ENCODE peak calls at places on chromosomes 4 and X, in ten cellular contexts. One of them, this sample, is unnamed.

GRCh38 chrX:110395877-110396276 is 37.2 kb downstream of the RTL9 start:
- DNase-seq in sigmoid colon: no peak
- DNase-seq in AG04449: no peak
- DNase-seq in tibial artery: no peak
- DNase-seq in H1: no peak
- DNase-seq in cardiac fibroblast: no peak
- DNase-seq in astrocyte: no peak
- DNase-seq in skeletal muscle cell: no peak
- DNase-seq in epithelial cell of proximal tubule: no peak
- DNase-seq in left ventricle myocardium inferior: no peak
- DNase-seq in this sample: no peak

GRCh38 chr4:175531405-175532091 is 280.5 kb downstream of the GPM6A start:
- DNase-seq in AG04449: no peak
- DNase-seq in sigmoid colon: no peak
- DNase-seq in astrocyte: peak; percentile 84
- DNase-seq in epithelial cell of proximal tubule: no peak
- DNase-seq in H1: no peak
- DNase-seq in cardiac fibroblast: peak; percentile 84
- DNase-seq in skeletal muscle cell: peak; percentile 61
- DNase-seq in tibial artery: no peak
- DNase-seq in left ventricle myocardium inferior: no peak
- DNase-seq in this sample: no peak

GRCh38 chr4:7365472-7366179 is 69.1 kb downstream of the PSAPL1 start:
- DNase-seq in left ventricle myocardium inferior: peak; percentile 53
- DNase-seq in epithelial cell of proximal tubule: no peak
- DNase-seq in tibial artery: no peak
- DNase-seq in skeletal muscle cell: no peak
- DNase-seq in H1: no peak
- DNase-seq in AG04449: no peak
- DNase-seq in sigmoid colon: no peak
- DNase-seq in cardiac fibroblast: no peak
- DNase-seq in astrocyte: no peak
- DNase-seq in this sample: no peak

GRCh38 chrX:151448509-151448908 is 51.5 kb downstream of the VMA21 start:
- DNase-seq in cardiac fibroblast: no peak
- DNase-seq in skeletal muscle cell: no peak
- DNase-seq in AG04449: no peak
- DNase-seq in astrocyte: no peak
- DNase-seq in H1: no peak
- DNase-seq in left ventricle myocardium inferior: no peak
- DNase-seq in tibial artery: no peak
- DNase-seq in epithelial cell of proximal tubule: no peak
- DNase-seq in sigmoid colon: no peak
- DNase-seq in this sample: no peak

GRCh38 chr4:143341186-143341755 is 4.6 kb downstream of the GAB1 start:
- DNase-seq in sigmoid colon: no peak
- DNase-seq in astrocyte: no peak
- DNase-seq in AG04449: no peak
- DNase-seq in left ventricle myocardium inferior: no peak
- DNase-seq in tibial artery: no peak
- DNase-seq in H1: no peak
- DNase-seq in cardiac fibroblast: no peak
- DNase-seq in skeletal muscle cell: no peak
- DNase-seq in epithelial cell of proximal tubule: no peak
- DNase-seq in this sample: no peak

GRCh38 chrX:37060999-37061398 is 52.8 kb downstream of the FAM47C start:
- DNase-seq in sigmoid colon: no peak
- DNase-seq in cardiac fibroblast: peak; percentile 57
- DNase-seq in skeletal muscle cell: no peak
- DNase-seq in tibial artery: no peak
- DNase-seq in left ventricle myocardium inferior: no peak
- DNase-seq in H1: no peak
- DNase-seq in epithelial cell of proximal tubule: peak; percentile 4
- DNase-seq in AG04449: peak; percentile 2
- DNase-seq in astrocyte: peak; percentile 6
- DNase-seq in this sample: no peak

GRCh38 chr4:16270654-16271328 is 44.5 kb upstream of the TAPT1 start:
- DNase-seq in skeletal muscle cell: no peak
- DNase-seq in cardiac fibroblast: peak; percentile 10
- DNase-seq in astrocyte: no peak
- DNase-seq in AG04449: no peak
- DNase-seq in sigmoid colon: no peak
- DNase-seq in left ventricle myocardium inferior: no peak
- DNase-seq in H1: no peak
- DNase-seq in tibial artery: no peak
- DNase-seq in epithelial cell of proximal tubule: no peak
- DNase-seq in this sample: no peak

GRCh38 chrX:126448681-126449080 is 103.9 kb downstream of the DCAF12L1 start:
- DNase-seq in sigmoid colon: no peak
- DNase-seq in H1: no peak
- DNase-seq in cardiac fibroblast: no peak
- DNase-seq in AG04449: no peak
- DNase-seq in tibial artery: no peak
- DNase-seq in epithelial cell of proximal tubule: no peak
- DNase-seq in skeletal muscle cell: no peak
- DNase-seq in left ventricle myocardium inferior: no peak
- DNase-seq in astrocyte: no peak
- DNase-seq in this sample: no peak

DNA sequence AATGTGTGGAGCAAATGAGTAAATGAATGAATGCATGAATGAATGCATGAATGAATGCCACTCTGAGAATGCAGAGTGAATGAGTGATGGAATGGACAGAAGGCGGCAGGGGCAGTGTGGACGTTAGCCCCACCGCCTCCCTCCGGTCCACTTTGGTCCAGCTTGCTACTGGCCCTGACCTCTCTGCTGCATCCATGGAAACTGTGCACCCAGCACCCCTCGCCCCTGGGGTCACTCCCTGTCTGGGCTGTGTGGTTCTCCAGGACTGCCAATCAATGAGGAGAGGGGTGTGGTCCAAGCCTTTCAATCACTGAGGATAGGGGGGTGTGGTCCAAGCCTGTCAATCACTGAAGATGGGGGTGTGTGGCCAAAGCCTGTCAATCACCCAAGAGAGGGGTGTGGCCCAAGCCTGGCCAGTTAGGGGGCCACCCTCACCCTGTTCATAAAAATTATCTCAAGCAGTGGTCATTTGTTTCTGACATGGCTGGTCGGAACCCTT is 39.2 kb upstream of the ASMTL start:
- DNase-seq in tibial artery: no peak
- DNase-seq in astrocyte: no peak
- DNase-seq in sigmoid colon: peak; percentile 39
- DNase-seq in epithelial cell of proximal tubule: no peak
- DNase-seq in skeletal muscle cell: no peak
- DNase-seq in AG04449: no peak
- DNase-seq in left ventricle myocardium inferior: no peak
- DNase-seq in H1: no peak
- DNase-seq in cardiac fibroblast: no peak
- DNase-seq in this sample: peak; percentile 17
- H3K4me3 ChIP-seq in tibial artery: no peak overlapping the region
- H3K4me3 ChIP-seq in astrocyte: no peak overlapping the region
- H3K4me3 ChIP-seq in sigmoid colon: no peak overlapping the region
- H3K4me3 ChIP-seq in epithelial cell of proximal tubule: no peak overlapping the region
- H3K4me3 ChIP-seq in skeletal muscle cell: no peak overlapping the region
- H3K4me3 ChIP-seq in AG04449: no peak overlapping the region
- H3K4me3 ChIP-seq in left ventricle myocardium inferior: no peak overlapping the region
- H3K4me3 ChIP-seq in H1: no peak overlapping the region
- H3K4me3 ChIP-seq in cardiac fibroblast: no peak overlapping the region
- H3K4me3 ChIP-seq in this sample: no peak overlapping the region

GRCh38 chrX:140509468-140510305 is 4.8 kb upstream of the SOX3 start:
- DNase-seq in epithelial cell of proximal tubule: no peak
- DNase-seq in tibial artery: no peak
- DNase-seq in cardiac fibroblast: no peak
- DNase-seq in skeletal muscle cell: no peak
- DNase-seq in AG04449: no peak
- DNase-seq in left ventricle myocardium inferior: no peak
- DNase-seq in astrocyte: no peak
- DNase-seq in sigmoid colon: no peak
- DNase-seq in H1: no peak
- DNase-seq in this sample: no peak

GRCh38 chrX:140505421-140506337 is 810 bp upstream of the SOX3 start:
- DNase-seq in astrocyte: no peak
- DNase-seq in cardiac fibroblast: no peak
- DNase-seq in sigmoid colon: no peak
- DNase-seq in left ventricle myocardium inferior: no peak
- DNase-seq in tibial artery: no peak
- DNase-seq in skeletal muscle cell: no peak
- DNase-seq in AG04449: no peak
- DNase-seq in epithelial cell of proximal tubule: no peak
- DNase-seq in H1: no peak
- DNase-seq in this sample: no peak

GRCh38 chrX:140507982-140508305 is 3.1 kb upstream of the SOX3 start:
- DNase-seq in sigmoid colon: no peak
- DNase-seq in H1: no peak
- DNase-seq in epithelial cell of proximal tubule: no peak
- DNase-seq in left ventricle myocardium inferior: no peak
- DNase-seq in astrocyte: no peak
- DNase-seq in tibial artery: no peak
- DNase-seq in AG04449: no peak
- DNase-seq in cardiac fibroblast: no peak
- DNase-seq in skeletal muscle cell: no peak
- DNase-seq in this sample: no peak

GRCh38 chrX:140508958-140509357 is 4.1 kb upstream of the SOX3 start:
- DNase-seq in skeletal muscle cell: no peak
- DNase-seq in AG04449: no peak
- DNase-seq in left ventricle myocardium inferior: no peak
- DNase-seq in cardiac fibroblast: no peak
- DNase-seq in sigmoid colon: no peak
- DNase-seq in H1: no peak
- DNase-seq in tibial artery: no peak
- DNase-seq in epithelial cell of proximal tubule: no peak
- DNase-seq in astrocyte: no peak
- DNase-seq in this sample: no peak

DNA sequence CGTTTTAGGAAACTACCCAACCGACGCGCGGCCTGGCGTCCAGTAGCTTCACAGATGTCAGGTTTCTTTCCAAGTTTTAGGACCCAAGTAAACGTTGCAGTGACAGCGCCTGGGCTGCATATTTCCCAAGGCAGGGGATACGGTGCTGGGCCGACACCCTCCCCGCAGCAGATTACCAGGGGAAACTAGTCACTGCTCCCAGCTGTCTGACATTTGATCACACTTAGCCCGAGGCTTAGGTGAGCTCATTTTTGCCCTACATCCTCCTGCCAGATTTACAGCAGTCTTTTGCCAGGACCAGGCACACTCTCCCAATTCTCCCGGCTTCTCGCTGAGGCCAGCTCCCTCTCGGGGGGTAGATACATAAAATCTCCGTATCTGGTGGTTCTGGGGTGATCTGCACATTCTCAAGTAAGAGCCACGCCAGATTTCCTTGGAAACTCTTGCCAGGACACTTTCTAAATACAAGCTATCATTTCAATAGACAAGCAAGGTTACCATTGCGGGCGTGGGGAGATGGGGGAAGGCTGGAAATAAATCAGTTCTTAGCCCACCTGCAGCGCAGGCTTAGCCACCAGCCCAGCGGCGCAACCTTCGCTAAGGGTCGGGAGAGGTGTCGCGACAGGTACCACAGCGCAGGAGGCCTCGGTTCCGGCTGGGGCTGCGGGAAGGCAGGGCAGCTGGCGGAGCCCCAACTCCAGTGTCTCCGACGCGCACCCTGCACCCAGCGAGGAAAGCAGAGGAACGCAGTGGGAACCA is 2.5 kb upstream of the SOX3 start:
- DNase-seq in AG04449: no peak
- DNase-seq in sigmoid colon: no peak
- DNase-seq in astrocyte: no peak
- DNase-seq in left ventricle myocardium inferior: no peak
- DNase-seq in H1: no peak
- DNase-seq in tibial artery: no peak
- DNase-seq in cardiac fibroblast: no peak
- DNase-seq in epithelial cell of proximal tubule: no peak
- DNase-seq in skeletal muscle cell: no peak
- DNase-seq in this sample: no peak
- H3K4me3 ChIP-seq in AG04449: no peak overlapping the region
- H3K4me3 ChIP-seq in sigmoid colon: no peak overlapping the region
- H3K4me3 ChIP-seq in astrocyte: no peak overlapping the region
- H3K4me3 ChIP-seq in left ventricle myocardium inferior: no peak overlapping the region
- H3K4me3 ChIP-seq in H1: peak overlapping the region; percentile 25
- H3K4me3 ChIP-seq in tibial artery: no peak overlapping the region
- H3K4me3 ChIP-seq in cardiac fibroblast: no peak overlapping the region
- H3K4me3 ChIP-seq in epithelial cell of proximal tubule: no peak overlapping the region
- H3K4me3 ChIP-seq in skeletal muscle cell: no peak overlapping the region
- H3K4me3 ChIP-seq in this sample: no peak overlapping the region

GRCh38 chr4:81032174-81032551 is 1.7 kb downstream of the BMP3 start:
- DNase-seq in skeletal muscle cell: no peak
- DNase-seq in astrocyte: no peak
- DNase-seq in AG04449: no peak
- DNase-seq in epithelial cell of proximal tubule: no peak
- DNase-seq in left ventricle myocardium inferior: no peak
- DNase-seq in sigmoid colon: no peak
- DNase-seq in cardiac fibroblast: no peak
- DNase-seq in tibial artery: no peak
- DNase-seq in H1: no peak
- DNase-seq in this sample: no peak

GRCh38 chr4:81030617-81031388 is at the start of gene BMP3:
- DNase-seq in astrocyte: peak; percentile 23
- DNase-seq in cardiac fibroblast: peak; percentile 21
- DNase-seq in epithelial cell of proximal tubule: no peak
- DNase-seq in AG04449: no peak
- DNase-seq in sigmoid colon: peak; percentile 86
- DNase-seq in skeletal muscle cell: no peak
- DNase-seq in left ventricle myocardium inferior: no peak
- DNase-seq in H1: no peak
- DNase-seq in tibial artery: no peak
- DNase-seq in this sample: no peak

GRCh38 chr4:81032805-81033684 is 2.5 kb downstream of the BMP3 start:
- DNase-seq in skeletal muscle cell: no peak
- DNase-seq in epithelial cell of proximal tubule: no peak
- DNase-seq in sigmoid colon: no peak
- DNase-seq in AG04449: no peak
- DNase-seq in cardiac fibroblast: no peak
- DNase-seq in H1: no peak
- DNase-seq in tibial artery: no peak
- DNase-seq in left ventricle myocardium inferior: no peak
- DNase-seq in astrocyte: no peak
- DNase-seq in this sample: no peak

GRCh38 chr4:81031389-81032173 is 1.1 kb downstream of the BMP3 start:
- DNase-seq in epithelial cell of proximal tubule: no peak
- DNase-seq in skeletal muscle cell: no peak
- DNase-seq in left ventricle myocardium inferior: no peak
- DNase-seq in tibial artery: no peak
- DNase-seq in astrocyte: no peak
- DNase-seq in H1: no peak
- DNase-seq in cardiac fibroblast: no peak
- DNase-seq in sigmoid colon: no peak
- DNase-seq in AG04449: no peak
- DNase-seq in this sample: no peak

DNA sequence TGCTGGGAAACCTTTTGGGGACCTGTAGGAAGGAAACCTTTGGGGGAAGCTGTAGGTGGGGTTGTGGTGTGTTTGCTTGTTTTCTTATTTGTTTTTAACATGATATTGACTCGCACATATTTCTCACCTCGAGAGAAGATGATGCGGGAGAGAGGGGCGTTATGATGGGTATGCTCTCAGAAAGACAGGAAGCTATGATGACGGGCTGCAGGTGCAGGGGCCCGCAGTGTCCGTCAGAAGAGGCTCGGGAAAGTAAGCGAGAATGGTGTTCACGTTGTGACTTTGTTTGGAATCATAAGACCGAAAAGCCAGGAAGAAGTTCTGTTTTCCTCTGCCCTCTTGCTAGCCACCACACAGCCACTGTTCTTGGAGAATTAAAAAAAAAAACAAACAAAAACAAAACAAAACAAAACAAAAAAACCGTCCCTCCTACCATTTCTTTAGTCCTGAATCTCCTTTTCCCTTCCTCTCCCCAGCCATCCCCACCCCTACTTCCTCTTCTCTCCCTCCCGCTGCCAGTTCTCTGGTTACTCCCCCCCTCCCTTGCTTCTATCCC is 369 bp upstream of the BMP3 start:
- DNase-seq in AG04449: no peak
- DNase-seq in skeletal muscle cell: no peak
- DNase-seq in H1: no peak
- DNase-seq in sigmoid colon: no peak
- DNase-seq in astrocyte: no peak
- DNase-seq in tibial artery: no peak
- DNase-seq in left ventricle myocardium inferior: no peak
- DNase-seq in epithelial cell of proximal tubule: no peak
- DNase-seq in cardiac fibroblast: no peak
- DNase-seq in this sample: no peak
- H3K4me3 ChIP-seq in AG04449: peak overlapping the region; percentile 40
- H3K4me3 ChIP-seq in skeletal muscle cell: peak overlapping the region; percentile 40
- H3K4me3 ChIP-seq in H1: peak overlapping the region; percentile 31
- H3K4me3 ChIP-seq in sigmoid colon: peak overlapping the region; percentile 56
- H3K4me3 ChIP-seq in astrocyte: peak overlapping the region; percentile 57
- H3K4me3 ChIP-seq in tibial artery: peak overlapping the region; percentile 19
- H3K4me3 ChIP-seq in left ventricle myocardium inferior: peak overlapping the region; percentile 58
- H3K4me3 ChIP-seq in epithelial cell of proximal tubule: peak overlapping the region; percentile 49
- H3K4me3 ChIP-seq in cardiac fibroblast: peak overlapping the region; percentile 16
- H3K4me3 ChIP-seq in this sample: no peak overlapping the region

GRCh38 chr4:184313058-184313709 is 95.5 kb upstream of the ENPP6 start:
- DNase-seq in AG04449: no peak
- DNase-seq in tibial artery: no peak
- DNase-seq in left ventricle myocardium inferior: no peak
- DNase-seq in H1: no peak
- DNase-seq in skeletal muscle cell: no peak
- DNase-seq in epithelial cell of proximal tubule: no peak
- DNase-seq in astrocyte: no peak
- DNase-seq in cardiac fibroblast: no peak
- DNase-seq in sigmoid colon: no peak
- DNase-seq in this sample: no peak

GRCh38 chr4:184310171-184310567 is 92.5 kb upstream of the ENPP6 start:
- DNase-seq in AG04449: no peak
- DNase-seq in astrocyte: no peak
- DNase-seq in cardiac fibroblast: peak; percentile 19
- DNase-seq in H1: no peak
- DNase-seq in sigmoid colon: no peak
- DNase-seq in tibial artery: no peak
- DNase-seq in epithelial cell of proximal tubule: no peak
- DNase-seq in skeletal muscle cell: no peak
- DNase-seq in left ventricle myocardium inferior: no peak
- DNase-seq in this sample: peak; percentile 24

GRCh38 chr4:184310881-184311709 is 93.4 kb upstream of the ENPP6 start:
- DNase-seq in tibial artery: no peak
- DNase-seq in left ventricle myocardium inferior: peak; percentile 36
- DNase-seq in H1: no peak
- DNase-seq in skeletal muscle cell: peak; percentile 32
- DNase-seq in epithelial cell of proximal tubule: peak; percentile 74
- DNase-seq in cardiac fibroblast: no peak
- DNase-seq in astrocyte: no peak
- DNase-seq in AG04449: no peak
- DNase-seq in sigmoid colon: no peak
- DNase-seq in this sample: no peak

GRCh38 chr4:184313710-184314659 is 96.3 kb upstream of the ENPP6 start:
- DNase-seq in sigmoid colon: no peak
- DNase-seq in tibial artery: no peak
- DNase-seq in astrocyte: no peak
- DNase-seq in skeletal muscle cell: no peak
- DNase-seq in left ventricle myocardium inferior: no peak
- DNase-seq in AG04449: no peak
- DNase-seq in cardiac fibroblast: no peak
- DNase-seq in epithelial cell of proximal tubule: no peak
- DNase-seq in H1: no peak
- DNase-seq in this sample: peak; percentile 34

GRCh38 chr4:184312126-184312525 is 94.5 kb upstream of the ENPP6 start:
- DNase-seq in cardiac fibroblast: no peak
- DNase-seq in astrocyte: no peak
- DNase-seq in epithelial cell of proximal tubule: no peak
- DNase-seq in skeletal muscle cell: no peak
- DNase-seq in sigmoid colon: no peak
- DNase-seq in AG04449: no peak
- DNase-seq in tibial artery: no peak
- DNase-seq in left ventricle myocardium inferior: no peak
- DNase-seq in H1: no peak
- DNase-seq in this sample: peak; percentile 4
- H3K4me3 ChIP-seq in cardiac fibroblast: no peak overlapping the region
- H3K4me3 ChIP-seq in astrocyte: no peak overlapping the region
- H3K4me3 ChIP-seq in epithelial cell of proximal tubule: no peak overlapping the region
- H3K4me3 ChIP-seq in skeletal muscle cell: no peak overlapping the region
- H3K4me3 ChIP-seq in sigmoid colon: no peak overlapping the region
- H3K4me3 ChIP-seq in AG04449: no peak overlapping the region
- H3K4me3 ChIP-seq in tibial artery: no peak overlapping the region
- H3K4me3 ChIP-seq in left ventricle myocardium inferior: no peak overlapping the region
- H3K4me3 ChIP-seq in H1: no peak overlapping the region
- H3K4me3 ChIP-seq in this sample: no peak overlapping the region